ENCODE peak calls at places on chromosomes 7 and 10, in seven cellular contexts. W is astrocyte, B is PC-3, V is transverse colon, P is GM23338, S is right lobe of liver, T is PC-9. C is an unnamed sample.

GRCh38 chr10:101749033-101749432 is 26.9 kb downstream of the FGF8 start:
- DNase-seq in W (no peak), B (no peak), V (no peak), P (peak; percentile 90), S (no peak), T (no peak), C (no peak)

GRCh38 chr10:29757551-29758297 is 123.0 kb upstream of the SVIL start:
- DNase-seq in W (peak; percentile 62), B (peak; percentile 91), V (no peak), P (no peak), S (no peak), T (peak; percentile 75), C (peak; percentile 93)

GRCh38 chr7:115782716-115783460 is 247.7 kb downstream of the TFEC start:
- DNase-seq in W (no peak), B (no peak), V (no peak), P (no peak), S (no peak), T (no peak), C (no peak)

GRCh38 chr7:44961844-44962482 is 16.9 kb downstream of the MYO1G start:
- DNase-seq in W (no peak), B (no peak), V (no peak), P (peak; percentile 34), S (no peak), T (no peak), C (no peak)

GRCh38 chr7:138797715-138798320 is at the start of the genes ATP6V0A4 and TMEM213:
- DNase-seq in W (no peak), B (no peak), V (no peak), P (peak; percentile 81), S (no peak), T (no peak), C (no peak)

GRCh38 chr7:1247527-1248041 is 14.9 kb downstream of the UNCX start:
- DNase-seq in W (no peak), B (no peak), V (no peak), P (no peak), S (no peak), T (no peak), C (no peak)

GRCh38 chr7:25359471-25360059 is 131.3 kb upstream of the NPVF start:
- DNase-seq in W (no peak), B (no peak), V (no peak), P (peak; percentile 36), S (no peak), T (no peak), C (no peak)

GRCh38 chr7:2873146-2873545 is 29.0 kb upstream of the GNA12 start:
- DNase-seq in W (no peak), B (peak; percentile 60), V (no peak), P (no peak), S (peak; percentile 58), T (peak; percentile 57), C (no peak)

GRCh38 chr7:27155816-27156507 is 513 bp downstream of the HOXA7 start:
- DNase-seq in W (no peak), B (peak; percentile 52), V (peak; percentile 70), P (peak; percentile 54), S (peak; percentile 34), T (no peak), C (peak; percentile 37)

GRCh38 chr7:107035446-107035845 is 9.1 kb upstream of the PRKAR2B start:
- DNase-seq in W (peak; percentile 86), B (peak; percentile 68), V (no peak), P (no peak), S (no peak), T (no peak), C (peak; percentile 53)

GRCh38 chr7:158539711-158540146 is 47.9 kb downstream of the PTPRN2 start:
- DNase-seq in W (no peak), B (no peak), V (no peak), P (no peak), S (no peak), T (no peak), C (no peak)

GRCh38 chr7:4416436-4417092 is 265.5 kb upstream of the FOXK1 start:
- DNase-seq in W (peak; percentile 8), B (no peak), V (peak; percentile 12), P (no peak), S (no peak), T (no peak), C (peak; percentile 3)

GRCh38 chr7:92768501-92769360 is 67.6 kb downstream of the CDK6 start:
- DNase-seq in W (no peak), B (peak; percentile 29), V (no peak), P (peak; percentile 53), S (no peak), T (no peak), C (no peak)

GRCh38 chr10:1287493-1288480 is 231.6 kb downstream of the WDR37 start:
- DNase-seq in W (no peak), B (no peak), V (no peak), P (no peak), S (no peak), T (no peak), C (peak; percentile 32)

GRCh38 chr10:8637640-8638039 is 583.2 kb downstream of the GATA3 start:
- DNase-seq in W (peak; percentile 4), B (no peak), V (no peak), P (no peak), S (no peak), T (no peak), C (peak; percentile 52)

GRCh38 chr10:95693668-95694534 is at the start of gene TCTN3:
- DNase-seq in W (peak; percentile 99), B (peak; percentile 98), V (peak; percentile 97), P (peak; percentile 100), S (peak; percentile 98), T (peak; percentile 92), C (peak; percentile 98)

GRCh38 chr7:35975851-35976454 is 175.1 kb downstream of the SEPTIN7 start:
- DNase-seq in W (peak; percentile 42), B (peak; percentile 84), V (peak; percentile 31), P (peak; percentile 86), S (no peak), T (peak; percentile 60), C (peak; percentile 50)

GRCh38 chr10:84845628-84846261 is 517.4 kb downstream of the CCSER2 start:
- DNase-seq in W (no peak), B (peak; percentile 22), V (no peak), P (peak; percentile 39), S (peak; percentile 50), T (no peak), C (no peak)
- TF ChIP-seq CTCF in W (no peak), B (peak; percentile 49), V (no peak), P (peak; percentile 45), S (peak; percentile 71), T (no peak), C (peak; percentile 37)

DNA sequence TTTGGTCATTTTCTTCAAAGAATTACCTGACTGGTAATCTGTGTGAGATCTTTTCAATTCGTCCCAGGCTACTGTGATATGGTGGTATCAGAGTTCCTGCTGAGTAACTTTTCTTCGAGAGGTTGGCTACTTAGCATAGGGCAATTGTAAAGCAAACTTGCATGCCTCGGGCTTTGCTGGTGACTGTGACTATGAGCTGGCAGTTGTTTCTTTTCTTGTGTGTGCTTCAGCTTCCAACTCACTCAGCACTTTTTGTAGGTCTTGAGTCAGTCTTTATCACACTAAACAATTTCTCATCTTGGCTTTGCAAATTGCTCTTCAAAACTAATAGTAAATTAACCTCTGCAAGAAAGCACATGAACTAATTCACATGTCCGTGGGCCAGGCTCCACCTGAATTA is 44.3 kb downstream of the PRR15 start:
- DNase-seq in W (peak; percentile 67), B (peak; percentile 90), V (no peak), P (peak; percentile 28), S (no peak), T (peak; percentile 47), C (peak; percentile 90)
- H3K4me1 ChIP-seq in W (peaks cover 20% of the 10 kb centered on the region), B (peaks cover 60% of the 10 kb centered on the region), V (peaks cover 23% of the 10 kb centered on the region), P (peaks cover 27% of the 10 kb centered on the region), S (no peaks in the 10 kb centered on the region), T (peaks cover 61% of the 10 kb centered on the region), C (peaks cover 14% of the 10 kb centered on the region)

GRCh38 chr10:43268491-43268890 is 1.6 kb upstream of the RASGEF1A start:
- DNase-seq in W (no peak), B (no peak), V (no peak), P (no peak), S (no peak), T (no peak), C (no peak)
- H3K27me3 ChIP-seq in W (peaks cover 43% of the 10 kb centered on the region), B (peaks cover 88% of the 10 kb centered on the region), V (peaks cover 94% of the 10 kb centered on the region), P (peaks cover 49% of the 10 kb centered on the region), S (peaks cover 8% of the 10 kb centered on the region), T (peaks cover 87% of the 10 kb centered on the region), C (peaks cover 84% of the 10 kb centered on the region)

GRCh38 chr10:103278862-103279298 is 1.9 kb downstream of the INA start:
- DNase-seq in W (peak; percentile 14), B (peak; percentile 41), V (peak; percentile 36), P (peak; percentile 91), S (no peak), T (peak; percentile 10), C (peak; percentile 21)

GRCh38 chr10:103277713-103278299 is 868 bp downstream of the INA start:
- DNase-seq in W (no peak), B (no peak), V (no peak), P (peak; percentile 47), S (no peak), T (no peak), C (no peak)

GRCh38 chr10:103278424-103278823 is 1.5 kb downstream of the INA start:
- DNase-seq in W (no peak), B (no peak), V (no peak), P (no peak), S (no peak), T (no peak), C (no peak)

GRCh38 chr10:103276251-103276936 is 544 bp upstream of the INA start:
- DNase-seq in W (no peak), B (no peak), V (no peak), P (peak; percentile 30), S (no peak), T (no peak), C (no peak)

DNA sequence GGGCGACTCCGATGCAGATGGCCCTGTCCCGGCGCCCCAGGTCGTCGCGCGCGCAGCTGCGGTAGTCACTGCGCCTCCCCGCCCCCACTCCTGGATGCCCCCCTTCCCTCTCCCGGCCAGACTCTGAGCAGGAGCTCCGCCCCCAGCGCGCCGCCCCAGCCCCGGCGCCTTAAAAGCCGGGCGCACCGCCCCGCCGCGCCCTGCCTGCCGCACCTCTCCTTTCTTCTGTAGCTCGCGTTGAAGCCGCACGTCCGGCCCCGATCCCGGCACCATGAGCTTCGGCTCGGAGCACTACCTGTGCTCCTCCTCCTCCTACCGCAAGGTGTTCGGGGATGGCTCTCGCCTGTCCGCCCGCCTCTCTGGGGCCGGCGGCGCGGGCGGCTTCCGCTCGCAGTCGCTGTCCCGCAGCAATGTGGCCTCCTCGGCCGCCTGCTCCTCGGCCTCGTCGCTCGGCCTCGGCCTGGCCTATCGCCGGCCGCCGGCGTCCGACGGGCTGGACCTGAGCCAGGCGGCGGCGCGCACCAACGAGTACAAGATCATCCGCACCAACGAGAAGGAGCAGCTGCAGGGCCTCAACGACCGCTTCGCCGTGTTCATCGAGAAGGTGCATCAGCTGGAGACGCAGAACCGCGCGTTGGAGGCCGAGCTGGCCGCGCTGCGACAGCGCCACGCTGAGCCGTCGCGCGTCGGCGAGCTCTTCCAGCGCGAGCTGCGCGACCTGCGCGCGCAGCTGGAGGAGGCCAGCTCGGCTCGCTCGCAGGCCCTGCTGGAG is at the start of gene INA:
- DNase-seq in W (peak; percentile 18), B (no peak), V (no peak), P (peak; percentile 88), S (no peak), T (peak; percentile 49), C (no peak)
- TF ChIP-seq CTCF in W (no peak), B (no peak), V (no peak), P (no peak), S (no peak), T (no peak), C (peak; percentile 51)

GRCh38 chr10:79331226-79331625 is 16.0 kb upstream of the PPIF start:
- DNase-seq in W (no peak), B (peak; percentile 98), V (no peak), P (no peak), S (no peak), T (peak; percentile 47), C (no peak)
- H3K4me1 ChIP-seq in W (peaks cover 13% of the 10 kb centered on the region), B (peaks cover 60% of the 10 kb centered on the region), V (peaks cover under 1% of the 10 kb centered on the region), P (no peaks in the 10 kb centered on the region), S (peaks cover 15% of the 10 kb centered on the region), T (peaks cover 52% of the 10 kb centered on the region), C (peaks cover 45% of the 10 kb centered on the region)

GRCh38 chr7:155840909-155841308 is 28.6 kb upstream of the SHH start:
- DNase-seq in W (no peak), B (no peak), V (no peak), P (no peak), S (peak; percentile 9), T (no peak), C (no peak)
- H3K27me3 ChIP-seq in W (peaks cover 7% of the 10 kb centered on the region), B (no peaks in the 10 kb centered on the region), V (peaks cover under 1% of the 10 kb centered on the region), P (no peaks in the 10 kb centered on the region), S (no peaks in the 10 kb centered on the region), T (no peaks in the 10 kb centered on the region), C (no peaks in the 10 kb centered on the region)

C was measured in foreskin keratinocyte.